ENCODE peak calls at places on chromosomes 5 and 9, in five cellular contexts. V is A549; H is HCT116; O is adrenal gland; P is effector memory CD4-positive, alpha-beta T cell. G is an unnamed sample. For H3K4me1, the result is how much of the 10 kb centered on the place peaks cover.

GRCh38 chr9:94717656-94718225 is 8.8 kb upstream of the AOPEP start:
- DNase-seq in V (no peak), H (no peak), O (no peak), P (no peak), G (no peak)

GRCh38 chr9:113537227-113537810 is 73.8 kb downstream of the RGS3 start:
- DNase-seq in V (no peak), H (no peak), O (no peak), P (no peak), G (peak)

GRCh38 chr5:138748630-138749081 is 4.6 kb upstream of the CTNNA1 start:
- DNase-seq in V (no peak), H (no peak), O (peak), P (no peak), G (no peak)

GRCh38 chr5:121873409-121873808 is 21.7 kb downstream of the FTMT start:
- DNase-seq in V (no peak), H (no peak), O (no peak), P (no peak), G (no peak)

GRCh38 chr9:135087489-135087791 is at the start of gene OLFM1:
- DNase-seq in V (peak), H (peak), O (peak), P (no peak), G (peak)

GRCh38 chr9:19286634-19287188 is 56.2 kb downstream of the DENND4C start:
- DNase-seq in V (peak), H (no peak), O (no peak), P (no peak), G (no peak)

GRCh38 chr5:127684722-127685467 is 18.3 kb upstream of the CCDC192 start:
- DNase-seq in V (no peak), H (no peak), O (no peak), P (no peak), G (no peak)

GRCh38 chr9:135516132-135516860 is 4.9 kb upstream of the LCN1 start:
- DNase-seq in V (no peak), H (no peak), O (no peak), P (no peak), G (no peak)

GRCh38 chr9:115422932-115423440 is 305.0 kb upstream of the TNC start:
- DNase-seq in V (no peak), H (no peak), O (no peak), P (no peak), G (no peak)

GRCh38 chr5:160379485-160379884 is 9.1 kb upstream of the C1QTNF2 start:
- DNase-seq in V (no peak), H (no peak), O (no peak), P (no peak), G (no peak)

GRCh38 chr5:149452007-149452664 is 73.0 kb upstream of the IL17B start:
- DNase-seq in V (no peak), H (no peak), O (peak), P (no peak), G (no peak)

GRCh38 chr5:44332360-44332971 is 56.8 kb downstream of the FGF10 start:
- DNase-seq in V (peak), H (peak), O (no peak), P (no peak), G (no peak)

DNA sequence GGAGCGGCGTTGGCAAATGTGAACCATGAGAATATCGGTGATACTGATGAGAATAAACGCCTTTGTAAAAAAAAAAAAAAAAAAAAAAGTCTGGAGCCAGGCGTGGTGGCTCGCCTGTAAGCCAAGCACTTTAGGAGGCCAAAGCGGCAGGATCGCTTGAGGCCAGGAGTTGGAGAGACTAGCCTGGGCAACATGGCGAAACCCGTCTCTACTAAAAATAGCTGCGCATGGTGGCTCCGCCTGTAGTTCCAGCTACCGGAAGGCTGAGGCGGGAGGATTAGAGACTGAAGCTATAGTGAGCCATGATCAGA is 425 bp upstream of the NFX1 start:
- DNase-seq in V (no peak), H (no peak), O (no peak), P (no peak), G (no peak)
- H3K4me1 ChIP-seq in V (under half), H (under half), O (under half), P (under half), G (under half)

GRCh38 chr9:121372239-121372562 is 2.2 kb upstream of the STOM start:
- DNase-seq in V (no peak), H (no peak), O (no peak), P (no peak), G (no peak)

GRCh38 chr9:121371495-121371911 is 1.5 kb upstream of the STOM start:
- DNase-seq in V (no peak), H (no peak), O (no peak), P (no peak), G (peak)

GRCh38 chr9:121372563-121373400 is 2.7 kb upstream of the STOM start:
- DNase-seq in V (no peak), H (no peak), O (peak), P (no peak), G (no peak)

GRCh38 chr9:121367651-121368510 is 2.2 kb downstream of the STOM start:
- DNase-seq in V (no peak), H (no peak), O (no peak), P (no peak), G (no peak)

GRCh38 chr9:121369595-121370265 is at the start of gene STOM:
- DNase-seq in V (peak), H (no peak), O (peak), P (peak), G (peak)
- H3K4me1 ChIP-seq in V (half or more), H (under half), O (under half), P (under half), G (under half)

GRCh38 chr5:77550416-77550815 is 58.3 kb upstream of the WDR41 start:
- DNase-seq in V (no peak), H (no peak), O (no peak), P (no peak), G (no peak)
- H3K4me1 ChIP-seq in V (under half), H (under half), O (under half), P (under half), G (under half)

DNA sequence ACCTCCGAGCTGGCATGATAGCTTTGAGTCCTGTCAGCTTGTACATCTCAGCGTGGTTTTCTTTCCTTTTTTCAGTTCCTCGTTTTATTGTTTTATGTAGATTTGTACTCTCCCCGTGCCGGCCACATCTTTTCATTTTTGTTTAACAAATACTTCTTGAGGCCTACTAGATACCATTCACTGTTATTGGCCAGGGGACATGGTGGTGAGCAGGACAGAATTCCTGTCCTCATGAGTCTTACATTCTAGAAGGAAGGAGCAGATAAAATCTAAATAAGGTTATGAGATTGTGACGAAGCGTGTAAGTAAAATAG is 1.2 kb downstream of the UGCG start:
- DNase-seq in V (no peak), H (peak), O (no peak), P (no peak), G (no peak)
- H3K4me1 ChIP-seq in V (under half), H (half or more), O (under half), P (under half), G (under half)

GRCh38 chr9:125888220-125888619 is 141.0 kb downstream of the PBX3 start:
- DNase-seq in V (no peak), H (no peak), O (no peak), P (no peak), G (no peak)
- H3K4me1 ChIP-seq in V (under half), H (under half), O (half or more), P (under half), G (under half)

GRCh38 chr9:129323999-129324553 is 146.0 kb upstream of the IER5L start:
- DNase-seq in V (no peak), H (no peak), O (peak), P (no peak), G (no peak)
- H3K4me1 ChIP-seq in V (under half), H (under half), O (under half), P (under half), G (under half)

DNA sequence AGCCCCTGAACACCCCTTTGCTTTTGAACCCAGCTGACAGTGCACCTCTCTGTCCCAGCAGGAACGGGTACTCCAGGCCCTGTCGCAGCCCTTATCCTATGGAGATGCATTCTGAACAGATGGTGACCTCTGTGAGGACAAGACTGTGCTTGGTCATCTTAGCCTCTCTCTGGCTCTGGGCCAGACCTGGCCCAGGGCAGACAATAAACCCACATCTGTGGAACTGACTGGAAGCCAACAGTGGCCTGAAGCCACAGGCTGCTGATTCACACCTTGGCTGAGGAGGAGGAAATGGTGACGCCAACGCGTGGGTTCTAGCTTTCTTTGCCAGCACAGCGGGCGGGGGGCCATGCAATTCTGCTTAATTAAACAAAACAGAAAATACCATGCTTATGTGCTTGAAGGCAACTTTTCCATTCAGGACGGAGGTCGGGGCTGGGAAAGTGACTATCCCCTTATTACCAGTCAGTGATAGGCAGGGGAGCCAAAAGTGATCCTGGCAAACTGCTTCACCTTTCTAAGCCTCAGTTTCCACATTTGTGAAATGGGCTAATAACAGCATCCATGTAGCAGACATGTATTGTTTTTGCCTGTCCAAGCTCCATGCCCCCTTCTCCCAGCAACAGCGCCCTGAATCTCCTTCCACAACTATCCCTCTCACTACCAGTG is 10.8 kb downstream of the SH3PXD2B start:
- DNase-seq in V (peak), H (peak), O (peak), P (no peak), G (peak)
- H3K4me1 ChIP-seq in V (under half), H (under half), O (under half), P (under half), G (under half)